ENCODE peak calls at places on chromosomes 4 and X, in ten cellular contexts. S, J, C, M, D, A, E, Q, Y and H are unnamed samples.

GRCh38 chrX:45537936-45538335 is 337.3 kb upstream of the DIPK2B start:
- DNase-seq in Y (no peak), A (no peak), D (no peak), J (peak), C (no peak), Q (no peak), E (no peak), M (no peak), S (no peak), H (no peak)

GRCh38 chrX:31423575-31424284 is 351.9 kb upstream of the FTHL17 start:
- DNase-seq in D (peak), A (no peak), Q (peak), E (no peak), Y (no peak), M (no peak), C (no peak), J (peak), S (no peak), H (no peak)

GRCh38 chr4:47749858-47750257 is 88.0 kb downstream of the CORIN start:
- DNase-seq in C (no peak), A (no peak), E (no peak), Q (no peak), S (no peak), D (no peak), J (peak), Y (no peak), M (no peak), H (no peak)

GRCh38 chr4:125689839-125690238 is 375.1 kb downstream of the FAT4 start:
- DNase-seq in C (no peak), Y (no peak), J (no peak), S (no peak), E (no peak), Q (no peak), D (no peak), A (no peak), M (no peak), H (no peak)

GRCh38 chr4:41287005-41287404 is 30.3 kb downstream of the UCHL1 start:
- DNase-seq in J (no peak), Q (no peak), M (no peak), A (no peak), Y (no peak), C (no peak), E (no peak), D (no peak), S (no peak), H (no peak)

GRCh38 chrX:75156537-75156945 is 458 bp upstream of the ABCB7 start:
- DNase-seq in Y (no peak), S (no peak), Q (peak), C (no peak), J (peak), A (no peak), D (peak), M (no peak), E (no peak), H (no peak)

GRCh38 chr4:1839306-1839705 is 16.6 kb downstream of the LETM1 start:
- DNase-seq in E (no peak), S (no peak), A (no peak), M (no peak), D (no peak), Y (no peak), Q (no peak), J (no peak), C (no peak), H (no peak)

GRCh38 chr4:30718021-30718888 is 1.9 kb upstream of the PCDH7 start:
- DNase-seq in E (peak), C (no peak), J (peak), D (peak), M (peak), Q (peak), S (no peak), Y (no peak), A (no peak), H (no peak)

GRCh38 chrX:40192196-40192595 is 94.4 kb upstream of the BCOR start:
- DNase-seq in M (no peak), C (no peak), A (no peak), S (no peak), Q (no peak), D (no peak), J (no peak), Y (no peak), E (no peak), H (no peak)

GRCh38 chr4:184167576-184167975 is 50.1 kb downstream of the ENPP6 start:
- DNase-seq in Y (no peak), C (no peak), Q (no peak), S (no peak), M (no peak), D (peak), J (no peak), A (no peak), E (no peak), H (no peak)

GRCh38 chr4:102430511-102430910 is 70.6 kb upstream of the NFKB1 start:
- DNase-seq in A (no peak), M (no peak), J (peak), E (no peak), D (peak), Y (no peak), S (no peak), C (no peak), Q (no peak), H (no peak)

GRCh38 chr4:101183658-101184373 is 163.5 kb downstream of the PPP3CA start:
- DNase-seq in A (no peak), Y (no peak), C (no peak), Q (no peak), D (no peak), M (no peak), E (no peak), J (no peak), S (no peak), H (no peak)

GRCh38 chr4:13597604-13598003 is 29.9 kb downstream of the BOD1L1 start:
- DNase-seq in M (no peak), J (no peak), A (no peak), S (no peak), E (no peak), D (no peak), Q (no peak), Y (no peak), C (no peak), H (no peak)

GRCh38 chr4:78409612-78410202 is 141.9 kb upstream of the ANXA3 start:
- DNase-seq in Y (no peak), S (no peak), M (no peak), J (no peak), C (no peak), E (no peak), Q (no peak), D (no peak), A (no peak), H (no peak)

GRCh38 chr4:159308571-159309340 is 205.9 kb downstream of the RAPGEF2 start:
- DNase-seq in C (no peak), J (no peak), Y (no peak), D (peak), M (no peak), Q (peak), A (no peak), E (no peak), S (no peak), H (no peak)

GRCh38 chr4:1554876-1555265 is 129.2 kb downstream of the FAM53A start:
- DNase-seq in S (no peak), M (no peak), D (no peak), C (no peak), J (no peak), E (no peak), Y (no peak), A (no peak), Q (no peak), H (no peak)

GRCh38 chrX:39813631-39814246 is 284.0 kb downstream of the BCOR start:
- DNase-seq in Y (no peak), Q (no peak), J (peak), S (peak), C (no peak), E (peak), A (no peak), D (no peak), M (peak), H (no peak)

GRCh38 chr4:37043342-37043741 is 201.2 kb upstream of the NWD2 start:
- DNase-seq in S (no peak), D (no peak), J (no peak), C (no peak), Y (no peak), A (no peak), E (no peak), Q (no peak), M (no peak), H (no peak)

GRCh38 chr4:7299908-7300710 is 107.8 kb downstream of the SORCS2 start:
- DNase-seq in C (no peak), A (no peak), Y (no peak), S (no peak), D (no peak), J (no peak), M (no peak), E (no peak), Q (no peak), H (no peak)

GRCh38 chrX:110407910-110408545 is 49.4 kb downstream of the RTL9 start:
- DNase-seq in A (peak), E (no peak), C (no peak), S (no peak), Q (peak), Y (no peak), D (peak), M (no peak), J (peak), H (peak)

GRCh38 chr4:151329217-151330007 is 4.0 kb upstream of the SH3D19 start:
- DNase-seq in S (no peak), D (no peak), M (no peak), C (no peak), Q (no peak), A (no peak), Y (no peak), E (no peak), J (no peak), H (no peak)

GRCh38 chrX:50953832-50954231 is 43.3 kb downstream of the BMP15 start:
- DNase-seq in Y (no peak), S (no peak), J (no peak), A (no peak), M (no peak), E (no peak), C (no peak), Q (no peak), D (no peak), H (no peak)

GRCh38 chrX:74119016-74119910 is 184.7 kb upstream of the ZCCHC13 start:
- DNase-seq in C (no peak), S (no peak), E (no peak), J (peak), M (no peak), Y (no peak), D (peak), Q (peak), A (no peak), H (no peak)

GRCh38 chr4:8841678-8842268 is 29.9 kb downstream of the HMX1 start:
- DNase-seq in Q (no peak), D (no peak), S (peak), J (no peak), E (no peak), M (no peak), C (no peak), Y (no peak), A (no peak), H (no peak)

GRCh38 chrX:40176979-40177430 is 79.2 kb upstream of the BCOR start:
- DNase-seq in D (peak), S (no peak), Q (no peak), M (no peak), J (no peak), C (peak), Y (no peak), A (no peak), E (no peak), H (no peak)

GRCh38 chr4:142380052-142380598 is 466.0 kb downstream of the INPP4B start:
- DNase-seq in Q (no peak), C (no peak), Y (no peak), A (no peak), M (no peak), D (peak), E (no peak), S (no peak), J (no peak), H (no peak)

GRCh38 chrX:46327229-46328081 is 217.8 kb downstream of the ZNF674 start:
- DNase-seq in C (peak), M (no peak), S (no peak), Q (peak), Y (no peak), D (peak), E (no peak), A (no peak), J (peak), H (no peak)

GRCh38 chrX:404656-405055 is 17.9 kb upstream of the PPP2R3B start:
- DNase-seq in S (no peak), E (no peak), A (no peak), M (no peak), Q (no peak), C (no peak), J (no peak), Y (no peak), D (no peak), H (no peak)

GRCh38 chrX:402857-403256 is 16.1 kb upstream of the PPP2R3B start:
- DNase-seq in Q (no peak), M (no peak), J (no peak), D (no peak), E (no peak), S (no peak), A (no peak), Y (no peak), C (no peak), H (no peak)

GRCh38 chrX:405149-405548 is 18.4 kb upstream of the PPP2R3B start:
- DNase-seq in M (no peak), C (no peak), J (no peak), S (no peak), A (no peak), Q (no peak), Y (no peak), E (no peak), D (no peak), H (no peak)

GRCh38 chrX:397575-397974 is 10.9 kb upstream of the PPP2R3B start:
- DNase-seq in Y (no peak), Q (no peak), J (peak), D (peak), S (no peak), A (no peak), M (no peak), C (no peak), E (no peak), H (no peak)

GRCh38 chrX:400258-400657 is 13.6 kb upstream of the PPP2R3B start:
- DNase-seq in J (no peak), Q (no peak), D (no peak), C (no peak), Y (no peak), A (no peak), S (no peak), M (no peak), E (no peak), H (no peak)
- H3K27ac ChIP-seq in J (peak), Q (no peak), D (no peak), C (no peak), Y (no peak), A (no peak), S (no peak), M (no peak), E (no peak), H (no peak)

GRCh38 chr4:173538903-173539445 is 8.9 kb upstream of the HAND2 start:
- DNase-seq in E (no peak), Y (no peak), S (no peak), J (no peak), M (no peak), Q (no peak), C (no peak), D (no peak), A (no peak), H (no peak)
- H3K27ac ChIP-seq in E (peak), Y (no peak), S (peak), J (peak), M (no peak), Q (peak), C (no peak), D (no peak), A (no peak), H (no peak)

GRCh38 chr4:139676365-139676764 is 10.7 kb downstream of the MGST2 start:
- DNase-seq in Y (no peak), S (no peak), J (no peak), M (no peak), A (no peak), C (no peak), D (no peak), E (no peak), Q (no peak), H (no peak)

GRCh38 chr4:139675651-139676050 is 10.0 kb downstream of the MGST2 start:
- DNase-seq in E (no peak), D (no peak), J (no peak), Y (no peak), M (no peak), A (no peak), Q (no peak), S (no peak), C (no peak), H (no peak)

GRCh38 chr4:139676913-139677585 is 11.4 kb downstream of the MGST2 start:
- DNase-seq in A (no peak), Y (no peak), E (no peak), M (no peak), S (no peak), J (no peak), C (no peak), D (peak), Q (no peak), H (no peak)

GRCh38 chr4:139672732-139673131 is 7.1 kb downstream of the MGST2 start:
- DNase-seq in S (no peak), J (no peak), D (no peak), Y (no peak), Q (no peak), A (no peak), M (no peak), C (no peak), E (no peak), H (no peak)

GRCh38 chr4:139675156-139675555 is 9.5 kb downstream of the MGST2 start:
- DNase-seq in S (no peak), A (no peak), Q (no peak), D (no peak), M (no peak), Y (no peak), J (no peak), E (no peak), C (no peak), H (no peak)
- H3K27ac ChIP-seq in S (no peak), A (no peak), Q (no peak), D (no peak), M (no peak), Y (no peak), J (no peak), E (no peak), C (peak), H (no peak)

GRCh38 chr4:74096265-74096980 is 2.6 kb downstream of the CXCL2 start:
- DNase-seq in A (no peak), M (no peak), D (no peak), J (peak), Q (no peak), S (no peak), C (no peak), E (no peak), Y (no peak), H (no peak)

GRCh38 chr4:74095482-74095881 is 3.5 kb downstream of the CXCL2 start:
- DNase-seq in Y (no peak), A (no peak), E (no peak), Q (no peak), C (no peak), D (no peak), S (no peak), M (no peak), J (peak), H (no peak)

GRCh38 chr4:74095886-74096264 is 3.1 kb downstream of the CXCL2 start:
- DNase-seq in Y (no peak), A (no peak), E (no peak), Q (no peak), M (no peak), D (no peak), S (no peak), J (no peak), C (no peak), H (no peak)

GRCh38 chr4:74094227-74094626 is 4.8 kb downstream of the CXCL2 start:
- DNase-seq in J (no peak), A (no peak), Q (no peak), D (no peak), E (no peak), S (no peak), M (no peak), Y (no peak), C (no peak), H (no peak)

DNA sequence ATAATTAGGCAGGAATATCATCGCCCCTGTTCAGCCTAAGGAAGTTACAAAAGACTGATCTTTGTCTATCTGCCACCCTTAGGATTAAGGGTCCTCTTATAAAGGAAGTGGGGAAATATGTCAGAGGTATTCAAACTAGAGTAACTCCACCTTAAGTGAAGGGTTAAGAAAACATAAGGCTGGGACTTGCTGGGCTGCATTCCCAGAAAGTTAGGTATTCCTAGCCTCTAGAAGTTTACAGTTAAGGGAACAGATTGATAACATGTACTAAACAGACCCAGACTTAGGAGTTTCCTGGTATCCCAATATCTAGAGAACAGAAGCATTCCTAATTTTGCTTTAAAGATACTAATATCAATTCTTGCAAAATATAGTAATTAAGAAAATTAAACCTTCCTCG is 6.0 kb downstream of the CXCL2 start:
- DNase-seq in Q (no peak), E (no peak), Y (no peak), D (no peak), S (no peak), A (no peak), M (no peak), J (peak), C (no peak), H (no peak)
- H3K27ac ChIP-seq in Q (no peak), E (no peak), Y (no peak), D (no peak), S (no peak), A (no peak), M (no peak), J (no peak), C (peak), H (no peak)